ENCODE peak calls at places on chromosomes 13 and 19, in eight cellular contexts. C is upper lobe of right lung; G is PC-9; J is GM06990; Z is fibroblast of the aortic adventitia; P is CD4-positive, alpha-beta T cell; S is AG10803; I is body of pancreas. N is an unnamed sample.
A peak's percentile ranks its signal among the peaks of the same experiment; 100 is the strongest.

GRCh38 chr13:112104873-112105234 is 37.9 kb downstream of the SOX1 start:
- DNase-seq in C (no peak), G (no peak), J (no peak), Z (no peak), P (no peak), S (no peak), I (no peak), N (no peak)

GRCh38 chr19:15378529-15379082 is 981 bp downstream of the AKAP8 start:
- DNase-seq in C (peak; percentile 79), G (peak; percentile 41), J (peak; percentile 57), Z (peak; percentile 53), P (peak; percentile 47), S (peak; percentile 49), I (peak; percentile 54), N (peak; percentile 29)

GRCh38 chr19:11673608-11674041 is 65.1 kb downstream of the ZNF823 start:
- DNase-seq in C (peak; percentile 87), G (peak; percentile 28), J (peak; percentile 25), Z (peak; percentile 73), P (no peak), S (peak; percentile 71), I (peak; percentile 71), N (peak; percentile 5)

GRCh38 chr13:48159436-48160225 is 64.7 kb upstream of the MED4 start:
- DNase-seq in C (no peak), G (no peak), J (no peak), Z (peak; percentile 17), P (no peak), S (no peak), I (no peak), N (no peak)

GRCh38 chr13:40283666-40284065 is 382.8 kb downstream of the FOXO1 start:
- DNase-seq in C (no peak), G (peak; percentile 55), J (no peak), Z (no peak), P (no peak), S (no peak), I (no peak), N (no peak)

GRCh38 chr19:50909240-50910070 is 1.7 kb downstream of the KLK4 start:
- DNase-seq in C (no peak), G (peak; percentile 79), J (peak; percentile 80), Z (no peak), P (no peak), S (no peak), I (peak; percentile 31), N (no peak)

GRCh38 chr13:45949161-45949560 is 97.6 kb upstream of the SIAH3 start:
- DNase-seq in C (no peak), G (no peak), J (no peak), Z (peak; percentile 39), P (no peak), S (peak; percentile 38), I (no peak), N (no peak)

GRCh38 chr13:20121154-20121515 is 39.7 kb downstream of the GJA3 start:
- DNase-seq in C (no peak), G (peak; percentile 30), J (no peak), Z (peak; percentile 41), P (no peak), S (peak; percentile 37), I (no peak), N (no peak)

GRCh38 chr19:8537099-8537498 is 23.1 kb upstream of the ZNF414 start:
- DNase-seq in C (no peak), G (no peak), J (no peak), Z (no peak), P (no peak), S (no peak), I (no peak), N (no peak)

GRCh38 chr19:8539621-8540149 is 25.7 kb upstream of the ZNF414 start:
- DNase-seq in C (no peak), G (no peak), J (no peak), Z (no peak), P (no peak), S (no peak), I (no peak), N (no peak)

GRCh38 chr19:8532170-8532569 is 18.2 kb upstream of the ZNF414 start:
- DNase-seq in C (no peak), G (no peak), J (no peak), Z (no peak), P (no peak), S (no peak), I (no peak), N (no peak)

GRCh38 chr19:8531470-8531869 is 17.5 kb upstream of the ZNF414 start:
- DNase-seq in C (no peak), G (no peak), J (no peak), Z (no peak), P (no peak), S (no peak), I (no peak), N (no peak)

GRCh38 chr19:8536282-8536681 is 22.3 kb upstream of the ZNF414 start:
- DNase-seq in C (no peak), G (no peak), J (no peak), Z (no peak), P (no peak), S (no peak), I (no peak), N (no peak)
- TF ChIP-seq CTCF in C (no peak), G (no peak), J (no peak), Z (no peak), P (no peak), S (no peak), I (no peak), N (no peak)

DNA sequence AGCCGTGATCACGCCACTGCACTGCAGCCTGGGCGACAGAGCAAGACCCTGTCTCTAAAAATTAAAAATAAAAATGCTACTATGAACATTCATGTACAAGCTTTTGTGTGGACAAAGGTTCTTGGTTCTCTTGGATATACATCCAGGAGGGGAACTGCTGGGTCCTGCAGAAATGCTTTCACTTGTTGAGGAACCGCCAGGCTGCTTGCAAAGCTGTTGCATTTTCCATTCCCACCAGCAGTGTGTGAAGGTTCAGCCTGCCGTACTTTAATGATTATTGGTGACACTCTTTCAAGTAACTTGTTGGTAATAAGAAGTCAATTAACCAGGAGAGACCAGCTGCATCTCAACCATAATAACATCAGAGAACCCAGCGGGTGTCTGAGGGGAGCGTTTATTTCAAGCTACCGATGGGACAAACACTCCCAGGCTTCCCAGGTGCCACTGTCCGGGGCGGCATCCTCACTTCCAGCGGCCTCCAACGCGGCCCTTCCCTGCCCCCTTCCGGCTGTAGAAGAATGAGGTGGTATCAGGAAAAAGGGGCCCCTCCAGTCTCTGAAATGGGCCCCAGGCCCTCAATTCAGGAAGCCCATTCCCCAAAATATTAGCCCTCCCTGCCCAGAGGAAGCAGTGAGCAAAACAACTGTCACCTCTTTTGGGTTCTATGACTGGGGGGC is 15.2 kb upstream of the PPP1R12C start:
- DNase-seq in C (no peak), G (no peak), J (no peak), Z (no peak), P (no peak), S (no peak), I (no peak), N (no peak)
- TF ChIP-seq CTCF in C (no peak), G (no peak), J (peak; percentile 48), Z (peak; percentile 4), P (no peak), S (peak; percentile 11), I (no peak), N (no peak)

GRCh38 chr19:18771328-18772242 is 19.5 kb downstream of the COMP start:
- DNase-seq in C (no peak), G (no peak), J (no peak), Z (no peak), P (no peak), S (no peak), I (no peak), N (no peak)
- TF ChIP-seq CTCF in C (peak; percentile 5), G (peak; percentile 31), J (peak; percentile 41), Z (no peak), P (no peak), S (peak; percentile 20), I (no peak), N (peak; percentile 58)

GRCh38 chr19:17086811-17087210 is 11.2 kb downstream of the MYO9B start:
- DNase-seq in C (no peak), G (no peak), J (no peak), Z (no peak), P (no peak), S (peak; percentile 28), I (no peak), N (no peak)
- TF ChIP-seq CTCF in C (no peak), G (no peak), J (no peak), Z (no peak), P (no peak), S (no peak), I (no peak), N (no peak)

DNA sequence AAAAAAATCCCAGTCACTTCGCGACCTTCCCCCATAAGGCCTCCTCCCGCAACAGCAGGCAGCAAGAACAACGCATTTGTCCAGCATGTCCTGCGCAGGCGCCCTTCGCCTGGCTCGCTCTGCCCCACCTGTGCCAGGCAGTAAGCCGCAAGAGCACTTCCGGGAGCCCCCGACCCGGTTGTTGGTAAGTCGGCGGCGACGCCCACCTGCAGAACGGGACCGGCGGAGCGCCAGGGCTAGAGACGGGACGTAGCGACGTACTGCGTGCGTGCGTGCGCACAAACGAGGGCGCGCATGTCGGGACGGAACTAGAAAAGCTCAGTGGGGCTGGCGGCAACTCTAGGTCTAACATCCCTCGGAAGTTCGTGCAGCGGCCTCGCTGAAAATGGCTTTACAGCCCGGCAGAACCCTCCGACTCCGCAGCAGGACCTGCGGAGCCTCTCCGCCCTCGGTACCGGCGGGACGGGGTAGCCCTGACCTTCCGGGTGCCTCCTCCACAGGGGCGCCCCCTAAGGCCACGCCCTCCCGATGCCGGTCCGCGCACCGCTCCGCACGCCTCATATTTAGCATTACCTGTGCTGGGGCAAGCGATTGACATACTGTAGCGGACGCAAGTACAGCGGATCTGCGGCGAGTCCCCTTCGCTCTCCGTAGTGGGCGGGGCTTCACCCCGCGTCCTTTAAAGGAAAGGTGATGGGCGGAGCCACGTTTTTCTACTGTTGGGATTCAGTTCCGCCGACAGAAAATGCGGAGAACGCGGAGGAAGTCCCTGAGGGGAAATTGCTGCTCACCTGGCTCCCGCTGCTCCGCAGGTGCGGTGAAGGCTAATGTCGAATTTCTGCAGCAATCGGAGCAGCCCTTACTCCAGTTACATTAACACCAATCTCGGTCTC is at the start of gene MTIF3:
- DNase-seq in C (peak; percentile 98), G (peak; percentile 92), J (peak; percentile 98), Z (peak; percentile 85), P (peak; percentile 97), S (peak; percentile 82), I (peak; percentile 97), N (peak; percentile 78)
- TF ChIP-seq CTCF in C (no peak), G (no peak), J (no peak), Z (peak; percentile 23), P (peak; percentile 31), S (no peak), I (no peak), N (peak; percentile 34)